ENCODE peak calls at places on chromosomes 7 and 10, in ten cellular contexts. One of them, this sample, is unnamed.

GRCh38 chr10:112875474-112876267 is 74.4 kb upstream of the TCF7L2 start:
- DNase-seq in brain pericyte: no peak
- DNase-seq in activated CD8-positive, alpha-beta memory T cell treated with anti-CD3 and anti-CD28 coated beads for 24 hours: no peak
- DNase-seq in AG08395: peak; percentile 28
- DNase-seq in substantia nigra: no peak
- DNase-seq in left lung: peak; percentile 43
- DNase-seq in HT1080: peak; percentile 62
- DNase-seq in gastrocnemius medialis: no peak
- DNase-seq in activated CD4-positive, alpha-beta T cell treated with anti-CD3 and anti-CD28 coated beads, Interleukin-2, amount 10 ng/mL, durations not matched to agents 7 days and 5 days: no peak
- DNase-seq in NCI-H1436: no peak
- DNase-seq in this sample: no peak

GRCh38 chr7:141071855-141072547 is 1.9 kb upstream of the TMEM178B start:
- DNase-seq in brain pericyte: no peak
- DNase-seq in activated CD8-positive, alpha-beta memory T cell treated with anti-CD3 and anti-CD28 coated beads for 24 hours: no peak
- DNase-seq in AG08395: no peak
- DNase-seq in substantia nigra: no peak
- DNase-seq in left lung: no peak
- DNase-seq in HT1080: no peak
- DNase-seq in gastrocnemius medialis: no peak
- DNase-seq in activated CD4-positive, alpha-beta T cell treated with anti-CD3 and anti-CD28 coated beads, Interleukin-2, amount 10 ng/mL, durations not matched to agents 7 days and 5 days: no peak
- DNase-seq in NCI-H1436: peak; percentile 23
- DNase-seq in this sample: no peak

GRCh38 chr7:74193054-74193453 is 16.8 kb upstream of the LAT2 start:
- DNase-seq in brain pericyte: no peak
- DNase-seq in activated CD8-positive, alpha-beta memory T cell treated with anti-CD3 and anti-CD28 coated beads for 24 hours: no peak
- DNase-seq in AG08395: no peak
- DNase-seq in substantia nigra: no peak
- DNase-seq in left lung: no peak
- DNase-seq in HT1080: no peak
- DNase-seq in gastrocnemius medialis: no peak
- DNase-seq in activated CD4-positive, alpha-beta T cell treated with anti-CD3 and anti-CD28 coated beads, Interleukin-2, amount 10 ng/mL, durations not matched to agents 7 days and 5 days: no peak
- DNase-seq in NCI-H1436: peak; percentile 35
- DNase-seq in this sample: no peak

GRCh38 chr7:80999180-80999579 is 80.3 kb upstream of the SEMA3C start:
- DNase-seq in brain pericyte: no peak
- DNase-seq in activated CD8-positive, alpha-beta memory T cell treated with anti-CD3 and anti-CD28 coated beads for 24 hours: no peak
- DNase-seq in AG08395: no peak
- DNase-seq in substantia nigra: no peak
- DNase-seq in left lung: no peak
- DNase-seq in HT1080: no peak
- DNase-seq in gastrocnemius medialis: no peak
- DNase-seq in activated CD4-positive, alpha-beta T cell treated with anti-CD3 and anti-CD28 coated beads, Interleukin-2, amount 10 ng/mL, durations not matched to agents 7 days and 5 days: no peak
- DNase-seq in NCI-H1436: no peak
- DNase-seq in this sample: no peak

GRCh38 chr10:131872011-131872836 is 28.6 kb upstream of the PPP2R2D start:
- DNase-seq in brain pericyte: no peak
- DNase-seq in activated CD8-positive, alpha-beta memory T cell treated with anti-CD3 and anti-CD28 coated beads for 24 hours: no peak
- DNase-seq in AG08395: no peak
- DNase-seq in substantia nigra: no peak
- DNase-seq in left lung: no peak
- DNase-seq in HT1080: no peak
- DNase-seq in gastrocnemius medialis: no peak
- DNase-seq in activated CD4-positive, alpha-beta T cell treated with anti-CD3 and anti-CD28 coated beads, Interleukin-2, amount 10 ng/mL, durations not matched to agents 7 days and 5 days: no peak
- DNase-seq in NCI-H1436: no peak
- DNase-seq in this sample: no peak

GRCh38 chr10:61923210-61924024 is 21.9 kb downstream of the ARID5B start:
- DNase-seq in brain pericyte: no peak
- DNase-seq in activated CD8-positive, alpha-beta memory T cell treated with anti-CD3 and anti-CD28 coated beads for 24 hours: no peak
- DNase-seq in AG08395: peak; percentile 65
- DNase-seq in substantia nigra: no peak
- DNase-seq in left lung: no peak
- DNase-seq in HT1080: peak; percentile 51
- DNase-seq in gastrocnemius medialis: no peak
- DNase-seq in activated CD4-positive, alpha-beta T cell treated with anti-CD3 and anti-CD28 coated beads, Interleukin-2, amount 10 ng/mL, durations not matched to agents 7 days and 5 days: no peak
- DNase-seq in NCI-H1436: no peak
- DNase-seq in this sample: no peak

GRCh38 chr10:108005627-108006026 is 841.1 kb upstream of the SORCS1 start:
- DNase-seq in brain pericyte: no peak
- DNase-seq in activated CD8-positive, alpha-beta memory T cell treated with anti-CD3 and anti-CD28 coated beads for 24 hours: no peak
- DNase-seq in AG08395: no peak
- DNase-seq in substantia nigra: no peak
- DNase-seq in left lung: no peak
- DNase-seq in HT1080: no peak
- DNase-seq in gastrocnemius medialis: no peak
- DNase-seq in activated CD4-positive, alpha-beta T cell treated with anti-CD3 and anti-CD28 coated beads, Interleukin-2, amount 10 ng/mL, durations not matched to agents 7 days and 5 days: no peak
- DNase-seq in NCI-H1436: no peak
- DNase-seq in this sample: no peak

GRCh38 chr10:92829042-92829785 is 19.1 kb upstream of the EXOC6 start:
- DNase-seq in brain pericyte: no peak
- DNase-seq in activated CD8-positive, alpha-beta memory T cell treated with anti-CD3 and anti-CD28 coated beads for 24 hours: no peak
- DNase-seq in AG08395: no peak
- DNase-seq in substantia nigra: no peak
- DNase-seq in left lung: no peak
- DNase-seq in HT1080: no peak
- DNase-seq in gastrocnemius medialis: no peak
- DNase-seq in activated CD4-positive, alpha-beta T cell treated with anti-CD3 and anti-CD28 coated beads, Interleukin-2, amount 10 ng/mL, durations not matched to agents 7 days and 5 days: no peak
- DNase-seq in NCI-H1436: no peak
- DNase-seq in this sample: no peak

GRCh38 chr10:113541554-113541902 is 11.3 kb upstream of the HABP2 start:
- DNase-seq in brain pericyte: no peak
- DNase-seq in activated CD8-positive, alpha-beta memory T cell treated with anti-CD3 and anti-CD28 coated beads for 24 hours: no peak
- DNase-seq in AG08395: no peak
- DNase-seq in substantia nigra: no peak
- DNase-seq in left lung: no peak
- DNase-seq in HT1080: no peak
- DNase-seq in gastrocnemius medialis: no peak
- DNase-seq in activated CD4-positive, alpha-beta T cell treated with anti-CD3 and anti-CD28 coated beads, Interleukin-2, amount 10 ng/mL, durations not matched to agents 7 days and 5 days: no peak
- DNase-seq in NCI-H1436: no peak
- DNase-seq in this sample: no peak

GRCh38 chr10:108303149-108303548 is 1138.6 kb upstream of the SORCS1 start:
- DNase-seq in brain pericyte: no peak
- DNase-seq in activated CD8-positive, alpha-beta memory T cell treated with anti-CD3 and anti-CD28 coated beads for 24 hours: no peak
- DNase-seq in AG08395: peak; percentile 3
- DNase-seq in substantia nigra: no peak
- DNase-seq in left lung: no peak
- DNase-seq in HT1080: peak; percentile 54
- DNase-seq in gastrocnemius medialis: no peak
- DNase-seq in activated CD4-positive, alpha-beta T cell treated with anti-CD3 and anti-CD28 coated beads, Interleukin-2, amount 10 ng/mL, durations not matched to agents 7 days and 5 days: no peak
- DNase-seq in NCI-H1436: no peak
- DNase-seq in this sample: no peak

GRCh38 chr10:112131361-112131760 is 52.2 kb downstream of the GPAM start:
- DNase-seq in brain pericyte: no peak
- DNase-seq in activated CD8-positive, alpha-beta memory T cell treated with anti-CD3 and anti-CD28 coated beads for 24 hours: no peak
- DNase-seq in AG08395: no peak
- DNase-seq in substantia nigra: no peak
- DNase-seq in left lung: no peak
- DNase-seq in HT1080: no peak
- DNase-seq in gastrocnemius medialis: no peak
- DNase-seq in activated CD4-positive, alpha-beta T cell treated with anti-CD3 and anti-CD28 coated beads, Interleukin-2, amount 10 ng/mL, durations not matched to agents 7 days and 5 days: no peak
- DNase-seq in NCI-H1436: no peak
- DNase-seq in this sample: no peak

GRCh38 chr7:107253599-107253998 is 84.8 kb downstream of the HBP1 start:
- DNase-seq in brain pericyte: no peak
- DNase-seq in activated CD8-positive, alpha-beta memory T cell treated with anti-CD3 and anti-CD28 coated beads for 24 hours: no peak
- DNase-seq in AG08395: no peak
- DNase-seq in substantia nigra: no peak
- DNase-seq in left lung: no peak
- DNase-seq in HT1080: no peak
- DNase-seq in gastrocnemius medialis: no peak
- DNase-seq in activated CD4-positive, alpha-beta T cell treated with anti-CD3 and anti-CD28 coated beads, Interleukin-2, amount 10 ng/mL, durations not matched to agents 7 days and 5 days: no peak
- DNase-seq in NCI-H1436: no peak
- DNase-seq in this sample: no peak

GRCh38 chr10:12681250-12681649 is 320.3 kb downstream of the CCDC3 start:
- DNase-seq in brain pericyte: no peak
- DNase-seq in activated CD8-positive, alpha-beta memory T cell treated with anti-CD3 and anti-CD28 coated beads for 24 hours: no peak
- DNase-seq in AG08395: no peak
- DNase-seq in substantia nigra: no peak
- DNase-seq in left lung: no peak
- DNase-seq in HT1080: no peak
- DNase-seq in gastrocnemius medialis: no peak
- DNase-seq in activated CD4-positive, alpha-beta T cell treated with anti-CD3 and anti-CD28 coated beads, Interleukin-2, amount 10 ng/mL, durations not matched to agents 7 days and 5 days: peak; percentile 28
- DNase-seq in NCI-H1436: no peak
- DNase-seq in this sample: no peak

GRCh38 chr10:104308439-104308903 is 29.8 kb downstream of the ITPRIP start:
- DNase-seq in brain pericyte: no peak
- DNase-seq in activated CD8-positive, alpha-beta memory T cell treated with anti-CD3 and anti-CD28 coated beads for 24 hours: peak; percentile 65
- DNase-seq in AG08395: no peak
- DNase-seq in substantia nigra: no peak
- DNase-seq in left lung: no peak
- DNase-seq in HT1080: no peak
- DNase-seq in gastrocnemius medialis: no peak
- DNase-seq in activated CD4-positive, alpha-beta T cell treated with anti-CD3 and anti-CD28 coated beads, Interleukin-2, amount 10 ng/mL, durations not matched to agents 7 days and 5 days: peak; percentile 65
- DNase-seq in NCI-H1436: no peak
- DNase-seq in this sample: no peak

GRCh38 chr10:112265745-112266144 is 17.5 kb upstream of the TECTB start:
- DNase-seq in brain pericyte: no peak
- DNase-seq in activated CD8-positive, alpha-beta memory T cell treated with anti-CD3 and anti-CD28 coated beads for 24 hours: no peak
- DNase-seq in AG08395: no peak
- DNase-seq in substantia nigra: no peak
- DNase-seq in left lung: no peak
- DNase-seq in HT1080: no peak
- DNase-seq in gastrocnemius medialis: no peak
- DNase-seq in activated CD4-positive, alpha-beta T cell treated with anti-CD3 and anti-CD28 coated beads, Interleukin-2, amount 10 ng/mL, durations not matched to agents 7 days and 5 days: no peak
- DNase-seq in NCI-H1436: no peak
- DNase-seq in this sample: no peak

GRCh38 chr10:30046476-30046875 is 12.9 kb downstream of the JCAD start:
- DNase-seq in brain pericyte: no peak
- DNase-seq in activated CD8-positive, alpha-beta memory T cell treated with anti-CD3 and anti-CD28 coated beads for 24 hours: no peak
- DNase-seq in AG08395: no peak
- DNase-seq in substantia nigra: no peak
- DNase-seq in left lung: no peak
- DNase-seq in HT1080: no peak
- DNase-seq in gastrocnemius medialis: no peak
- DNase-seq in activated CD4-positive, alpha-beta T cell treated with anti-CD3 and anti-CD28 coated beads, Interleukin-2, amount 10 ng/mL, durations not matched to agents 7 days and 5 days: no peak
- DNase-seq in NCI-H1436: no peak
- DNase-seq in this sample: no peak

GRCh38 chr7:91194841-91195240 is 69.4 kb upstream of the FZD1 start:
- DNase-seq in brain pericyte: no peak
- DNase-seq in activated CD8-positive, alpha-beta memory T cell treated with anti-CD3 and anti-CD28 coated beads for 24 hours: no peak
- DNase-seq in AG08395: peak; percentile 28
- DNase-seq in substantia nigra: no peak
- DNase-seq in left lung: no peak
- DNase-seq in HT1080: no peak
- DNase-seq in gastrocnemius medialis: no peak
- DNase-seq in activated CD4-positive, alpha-beta T cell treated with anti-CD3 and anti-CD28 coated beads, Interleukin-2, amount 10 ng/mL, durations not matched to agents 7 days and 5 days: no peak
- DNase-seq in NCI-H1436: no peak
- DNase-seq in this sample: no peak

GRCh38 chr10:28991738-28992270 is 297.1 kb upstream of the LYZL1 start:
- DNase-seq in brain pericyte: no peak
- DNase-seq in activated CD8-positive, alpha-beta memory T cell treated with anti-CD3 and anti-CD28 coated beads for 24 hours: peak; percentile 61
- DNase-seq in AG08395: peak; percentile 37
- DNase-seq in substantia nigra: no peak
- DNase-seq in left lung: peak; percentile 40
- DNase-seq in HT1080: peak; percentile 29
- DNase-seq in gastrocnemius medialis: no peak
- DNase-seq in activated CD4-positive, alpha-beta T cell treated with anti-CD3 and anti-CD28 coated beads, Interleukin-2, amount 10 ng/mL, durations not matched to agents 7 days and 5 days: peak; percentile 37
- DNase-seq in NCI-H1436: peak; percentile 40
- DNase-seq in this sample: no peak